ENCODE peak calls at places on chromosomes 5 and 9, in five cellular contexts. E is nucleus accumbens, C is mucosa of gallbladder, H is small intestine, V is A549. I is an unnamed sample.

GRCh38 chr9:95821999-95822398 is 53.5 kb upstream of the ERCC6L2 start:
- DNase-seq in H (no peak), V (no peak), E (no peak), C (no peak), I (no peak)

GRCh38 chr5:14838396-14839319 is 32.9 kb downstream of the ANKH start:
- DNase-seq in C (no peak), V (no peak), E (no peak), H (no peak), I (no peak)

GRCh38 chr9:124835026-124835501 is 18.2 kb upstream of the WDR38 start:
- DNase-seq in V (peak; percentile 46), H (peak; percentile 88), E (no peak), C (peak; percentile 68), I (peak; percentile 83)

GRCh38 chr5:127700237-127700766 is 2.9 kb upstream of the CCDC192 start:
- DNase-seq in V (no peak), E (no peak), C (no peak), H (no peak), I (no peak)

GRCh38 chr9:115106642-115107041 is 11.3 kb downstream of the TNC start:
- DNase-seq in H (no peak), E (no peak), V (no peak), C (no peak), I (no peak)

GRCh38 chr9:92543972-92544371 is 8.2 kb upstream of the ECM2 start:
- DNase-seq in H (peak; percentile 77), V (no peak), E (no peak), C (no peak), I (no peak)

GRCh38 chr5:25544652-25545249 is 900.0 kb upstream of the CDH10 start:
- DNase-seq in E (peak; percentile 1), V (peak; percentile 73), H (no peak), C (peak; percentile 32), I (peak; percentile 2)

GRCh38 chr5:90474235-90475107 is at the start of the genes MBLAC2 and POLR3G:
- DNase-seq in H (peak; percentile 93), C (peak; percentile 95), E (peak; percentile 88), V (peak; percentile 96), I (peak; percentile 96)

GRCh38 chr5:140261403-140262171 is 41.3 kb downstream of the PFDN1 start:
- DNase-seq in V (peak; percentile 83), C (peak; percentile 87), E (peak; percentile 88), H (peak; percentile 96), I (peak; percentile 95)

GRCh38 chr5:98108497-98108896 is 665.0 kb upstream of the RGMB start:
- DNase-seq in C (no peak), H (no peak), V (no peak), E (no peak), I (peak; percentile 93)

GRCh38 chr9:86494644-86495081 is 140.5 kb upstream of the TUT7 start:
- DNase-seq in C (no peak), V (peak; percentile 14), H (peak; percentile 2), E (no peak), I (no peak)